ENCODE peak calls at places on chromosomes 7 and 10, in six cellular contexts. U, K, V, I, R and A are unnamed samples.

GRCh38 chr7:157897686-157898085 is 560.9 kb downstream of the DNAJB6 start:
- DNase-seq in R (no peak), K (no peak), U (no peak), V (no peak), I (no peak), A (no peak)

GRCh38 chr7:53811555-53812079 is 730.6 kb upstream of the VSTM2A start:
- DNase-seq in U (no peak), R (no peak), K (peak; percentile 97), I (no peak), V (no peak), A (no peak)

GRCh38 chr10:68870545-68871104 is 30.5 kb upstream of the DDX50 start:
- DNase-seq in I (no peak), V (no peak), K (no peak), U (no peak), R (no peak), A (no peak)

GRCh38 chr7:112792431-112792830 is 2.2 kb upstream of the TMEM168 start:
- DNase-seq in R (no peak), I (no peak), K (no peak), U (no peak), V (no peak), A (no peak)

GRCh38 chr10:43253461-43254198 is 13.2 kb downstream of the RASGEF1A start:
- DNase-seq in K (no peak), V (no peak), U (no peak), I (no peak), R (no peak), A (no peak)

GRCh38 chr7:96228760-96229159 is 93.1 kb downstream of the SLC25A13 start:
- DNase-seq in R (no peak), I (no peak), V (no peak), K (no peak), U (no peak), A (no peak)

GRCh38 chr7:380724-381210 is 90.8 kb downstream of the FOXL3 start:
- DNase-seq in V (no peak), I (no peak), U (no peak), K (no peak), R (no peak), A (no peak)

GRCh38 chr10:48382982-48383381 is 76.5 kb downstream of the MAPK8 start:
- DNase-seq in R (no peak), I (no peak), U (no peak), V (no peak), K (no peak), A (no peak)

GRCh38 chr7:36526720-36527548 is 137.3 kb downstream of the ANLN start:
- DNase-seq in I (peak; percentile 42), V (no peak), R (peak; percentile 30), K (peak; percentile 22), U (no peak), A (no peak)

GRCh38 chr10:95407546-95407945 is 116.7 kb upstream of the PDLIM1 start:
- DNase-seq in K (no peak), R (no peak), U (no peak), I (no peak), V (no peak), A (no peak)

GRCh38 chr10:43585046-43585445 is 10.6 kb upstream of the ZNF239 start:
- DNase-seq in R (no peak), U (no peak), K (no peak), V (no peak), I (no peak), A (no peak)

GRCh38 chr10:132499367-132499685 is 38.3 kb upstream of the INPP5A start:
- DNase-seq in I (no peak), U (no peak), R (no peak), V (no peak), K (no peak), A (no peak)

GRCh38 chr7:142632291-142633134 is 116.8 kb upstream of the PRSS1 start:
- DNase-seq in K (peak; percentile 90), U (no peak), R (peak; percentile 50), I (peak; percentile 79), V (peak; percentile 38), A (no peak)

GRCh38 chr10:111281516-111281915 is 204.7 kb downstream of the ADRA2A start:
- DNase-seq in V (no peak), R (no peak), I (peak; percentile 41), U (no peak), K (peak; percentile 66), A (no peak)

GRCh38 chr7:92717982-92718716 is 118.2 kb downstream of the CDK6 start:
- DNase-seq in K (peak; percentile 92), U (peak; percentile 70), R (peak; percentile 45), V (peak; percentile 41), I (no peak), A (no peak)

GRCh38 chr10:78524941-78525340 is 491.3 kb downstream of the RPS24 start:
- DNase-seq in K (no peak), R (no peak), I (no peak), V (no peak), U (no peak), A (no peak)

GRCh38 chr10:19993714-19994343 is 177.6 kb downstream of the PLXDC2 start:
- DNase-seq in R (no peak), U (no peak), K (no peak), V (no peak), I (no peak), A (no peak)

GRCh38 chr7:104327963-104328307 is 468 bp upstream of the LHFPL3 start:
- DNase-seq in U (no peak), R (no peak), K (no peak), I (peak; percentile 3), V (no peak), A (no peak)

GRCh38 chr10:78820007-78820362 is 248.8 kb upstream of the ZMIZ1 start:
- DNase-seq in R (no peak), V (no peak), I (no peak), K (no peak), U (no peak), A (no peak)

GRCh38 chr7:14446829-14447228 is 455.7 kb downstream of the DGKB start:
- DNase-seq in K (no peak), I (no peak), V (no peak), R (no peak), U (no peak), A (no peak)

GRCh38 chr7:18228686-18229085 is 201.0 kb upstream of the PRPS1L1 start:
- DNase-seq in U (no peak), R (no peak), K (no peak), I (peak; percentile 44), V (no peak), A (no peak)

GRCh38 chr10:93462881-93463280 is 19.3 kb downstream of the MYOF start:
- DNase-seq in K (no peak), R (no peak), V (no peak), U (no peak), I (no peak), A (no peak)

GRCh38 chr7:20797174-20798080 is 10.7 kb upstream of the SP8 start:
- DNase-seq in I (no peak), K (peak; percentile 69), R (no peak), V (no peak), U (no peak), A (no peak)

GRCh38 chr7:106952658-106953231 is 87.7 kb downstream of the PIK3CG start:
- DNase-seq in U (peak; percentile 31), I (no peak), K (no peak), R (no peak), V (no peak), A (no peak)

GRCh38 chr7:69192134-69192533 is 406.1 kb upstream of the AUTS2 start:
- DNase-seq in K (no peak), R (no peak), U (no peak), V (no peak), I (no peak), A (no peak)

GRCh38 chr7:100141554-100141949 is 7.2 kb upstream of the LAMTOR4 start:
- DNase-seq in I (no peak), V (no peak), U (no peak), R (no peak), K (no peak), A (no peak)